ENCODE peak calls at places on chromosome 7, in seven cellular contexts. Q, W, J, E, D, Z and Y are unnamed samples.
A peak's percentile ranks its signal among the peaks of the same experiment; 100 is the strongest.

GRCh38 chr7:45259966-45260646 is 102.5 kb downstream of the RAMP3 start:
- DNase-seq in Q (no peak), W (peak; percentile 31), J (peak; percentile 67), E (peak; percentile 30), D (peak; percentile 88), Z (peak; percentile 66), Y (peak; percentile 79)

GRCh38 chr7:12025246-12025645 is 185.8 kb upstream of the TMEM106B start:
- DNase-seq in Q (no peak), W (no peak), J (peak; percentile 10), E (no peak), D (no peak), Z (no peak), Y (no peak)

GRCh38 chr7:73308074-73308664 is 457 bp downstream of the NSUN5 start:
- DNase-seq in Q (peak; percentile 5), W (no peak), J (peak; percentile 19), E (no peak), D (no peak), Z (no peak), Y (no peak)

GRCh38 chr7:24820730-24821044 is 63.4 kb upstream of the GSDME start:
- DNase-seq in Q (no peak), W (no peak), J (peak; percentile 98), E (peak; percentile 71), D (no peak), Z (peak; percentile 41), Y (no peak)

GRCh38 chr7:24025094-24025493 is 258.9 kb upstream of the NPY start:
- DNase-seq in Q (peak; percentile 61), W (no peak), J (peak; percentile 11), E (no peak), D (no peak), Z (no peak), Y (no peak)

GRCh38 chr7:25897261-25897782 is 254.7 kb upstream of the NFE2L3 start:
- DNase-seq in Q (no peak), W (no peak), J (no peak), E (no peak), D (no peak), Z (no peak), Y (no peak)

GRCh38 chr7:90897961-90898469 is 301.9 kb downstream of the CDK14 start:
- DNase-seq in Q (peak; percentile 64), W (no peak), J (no peak), E (no peak), D (no peak), Z (no peak), Y (no peak)

GRCh38 chr7:116210345-116211005 is at the start of gene TES:
- DNase-seq in Q (peak; percentile 58), W (peak; percentile 70), J (peak; percentile 87), E (peak; percentile 71), D (peak; percentile 80), Z (peak; percentile 78), Y (peak; percentile 75)

GRCh38 chr7:83155407-83155806 is 7.3 kb downstream of the PCLO start:
- DNase-seq in Q (no peak), W (no peak), J (no peak), E (no peak), D (no peak), Z (no peak), Y (no peak)

GRCh38 chr7:158034571-158034970 is 553.1 kb downstream of the PTPRN2 start:
- DNase-seq in Q (no peak), W (no peak), J (no peak), E (no peak), D (no peak), Z (no peak), Y (no peak)

GRCh38 chr7:45898241-45898640 is 10.0 kb downstream of the IGFBP1 start:
- DNase-seq in Q (no peak), W (no peak), J (no peak), E (no peak), D (no peak), Z (no peak), Y (no peak)

GRCh38 chr7:143256325-143256724 is 6.9 kb upstream of the GSTK1 start:
- DNase-seq in Q (no peak), W (no peak), J (no peak), E (no peak), D (no peak), Z (no peak), Y (no peak)

GRCh38 chr7:10360050-10360449 is 613.6 kb upstream of the PHF14 start:
- DNase-seq in Q (no peak), W (no peak), J (no peak), E (no peak), D (no peak), Z (no peak), Y (no peak)

GRCh38 chr7:54811016-54811924 is 52.3 kb upstream of the SEC61G start:
- DNase-seq in Q (peak; percentile 90), W (no peak), J (peak; percentile 26), E (peak; percentile 67), D (no peak), Z (no peak), Y (no peak)

GRCh38 chr7:139777304-139777890 is 401 bp downstream of the HIPK2 start:
- DNase-seq in Q (no peak), W (no peak), J (peak; percentile 18), E (peak; percentile 41), D (peak; percentile 65), Z (peak; percentile 69), Y (peak; percentile 55)

GRCh38 chr7:475951-476441 is 43.6 kb downstream of the PDGFA start:
- DNase-seq in Q (no peak), W (no peak), J (no peak), E (no peak), D (no peak), Z (no peak), Y (peak; percentile 4)

GRCh38 chr7:157613575-157614322 is 276.9 kb downstream of the DNAJB6 start:
- DNase-seq in Q (no peak), W (no peak), J (peak; percentile 8), E (no peak), D (no peak), Z (no peak), Y (no peak)

GRCh38 chr7:102040569-102040968 is 223.1 kb downstream of the CUX1 start:
- DNase-seq in Q (no peak), W (no peak), J (no peak), E (no peak), D (no peak), Z (no peak), Y (no peak)

GRCh38 chr7:51354897-51355296 is 38.3 kb upstream of the COBL start:
- DNase-seq in Q (no peak), W (no peak), J (no peak), E (no peak), D (no peak), Z (no peak), Y (no peak)
- TF ChIP-seq CTCF in Q (no peak), W (peak; percentile 43), J (no peak), E (no peak), D (no peak), Z (no peak), Y (no peak)

DNA sequence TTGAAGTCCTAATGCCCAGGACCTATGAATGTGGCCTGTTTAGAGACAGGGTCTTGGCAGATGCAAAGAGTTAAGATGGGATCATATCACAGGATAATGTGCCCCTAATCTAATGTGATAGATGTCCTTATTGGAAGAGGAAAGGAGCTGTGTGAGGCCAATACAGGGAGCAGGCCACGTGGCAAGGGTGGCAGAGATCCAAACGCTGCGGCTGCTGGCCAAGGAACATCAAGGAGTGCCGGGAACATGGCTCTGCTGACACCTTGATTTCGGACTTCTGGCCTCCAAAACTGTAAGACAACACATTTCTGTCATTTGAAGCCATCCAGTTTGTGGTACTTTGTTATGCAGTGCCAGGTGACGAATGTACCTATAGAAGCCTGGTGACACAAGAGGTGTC is 37.7 kb upstream of the EZH2 start:
- DNase-seq in Q (no peak), W (no peak), J (no peak), E (no peak), D (no peak), Z (no peak), Y (no peak)
- TF ChIP-seq CTCF in Q (no peak), W (no peak), J (no peak), E (no peak), D (no peak), Z (no peak), Y (no peak)

GRCh38 chr7:121352323-121352722 is 23.5 kb downstream of the WNT16 start:
- DNase-seq in Q (no peak), W (no peak), J (no peak), E (no peak), D (no peak), Z (no peak), Y (no peak)

GRCh38 chr7:121351682-121352081 is 22.9 kb downstream of the WNT16 start:
- DNase-seq in Q (no peak), W (no peak), J (no peak), E (no peak), D (no peak), Z (no peak), Y (no peak)
- TF ChIP-seq CTCF in Q (no peak), W (peak; percentile 32), J (peak; percentile 25), E (peak; percentile 31), D (peak; percentile 10), Z (peak; percentile 5), Y (peak; percentile 58)

GRCh38 chr7:95694334-95694733 is 78.0 kb upstream of the DYNC1I1 start:
- DNase-seq in Q (no peak), W (no peak), J (no peak), E (no peak), D (no peak), Z (no peak), Y (no peak)
- TF ChIP-seq CTCF in Q (no peak), W (no peak), J (no peak), E (no peak), D (no peak), Z (no peak), Y (no peak)

DNA sequence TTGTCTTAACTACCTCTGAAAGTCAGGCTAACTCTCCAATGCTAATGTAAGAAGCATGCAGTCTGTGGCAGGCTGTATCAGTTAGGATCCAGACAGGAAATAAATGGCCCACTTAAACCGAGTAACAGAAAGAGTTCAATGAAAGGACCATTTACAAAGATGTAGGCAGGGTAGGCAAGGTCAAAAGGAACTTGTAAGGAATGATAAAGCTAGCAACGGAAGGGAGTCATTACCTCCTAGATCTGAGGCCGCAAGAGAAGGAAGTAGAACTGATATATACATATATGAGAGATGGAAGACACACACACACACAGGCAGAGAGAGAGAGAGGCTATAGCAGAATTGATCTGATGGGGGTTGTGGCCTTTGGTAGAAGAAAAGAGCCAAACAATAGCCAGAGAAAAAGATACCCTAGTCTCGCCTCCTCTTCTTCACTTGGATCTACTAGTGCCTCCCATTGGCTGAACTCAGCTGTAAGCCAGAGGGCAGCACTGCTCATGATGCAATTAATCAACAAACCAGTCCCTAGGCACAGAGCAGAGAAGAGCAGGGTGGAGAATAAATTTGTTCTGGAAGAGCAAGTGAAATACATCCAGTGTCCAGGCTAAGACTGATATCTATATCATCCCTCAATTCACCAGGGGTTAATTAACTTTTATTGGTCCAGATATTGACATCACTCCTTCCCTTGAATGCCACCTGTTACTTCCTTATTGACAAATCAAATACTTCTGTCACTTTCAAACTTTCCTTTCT is 91.2 kb downstream of the LSMEM1 start:
- DNase-seq in Q (no peak), W (peak; percentile 7), J (peak; percentile 8), E (no peak), D (no peak), Z (no peak), Y (no peak)
- TF ChIP-seq CTCF in Q (no peak), W (peak; percentile 25), J (no peak), E (no peak), D (no peak), Z (no peak), Y (no peak)